ENCODE peak calls at places on chromosomes 2 and 18, in seven cellular contexts. One of them, this sample, is unnamed.

GRCh38 chr2:1804251-1804855 is 60.0 kb upstream of the PXDN start:
- DNase-seq in GM12864: no peak
- DNase-seq in fibroblast of the aortic adventitia: peak
- DNase-seq in RWPE1: no peak
- DNase-seq in astrocyte of the spinal cord: no peak
- DNase-seq in heart right ventricle: no peak
- DNase-seq in GM23338: no peak
- DNase-seq in this sample: no peak

GRCh38 chr2:180291060-180291459 is 284.0 kb upstream of the CWC22 start:
- DNase-seq in RWPE1: peak
- DNase-seq in GM12864: no peak
- DNase-seq in astrocyte of the spinal cord: peak
- DNase-seq in GM23338: no peak
- DNase-seq in fibroblast of the aortic adventitia: peak
- DNase-seq in heart right ventricle: no peak
- DNase-seq in this sample: no peak

GRCh38 chr2:45043171-45043570 is 33.9 kb upstream of the SIX2 start:
- DNase-seq in GM23338: no peak
- DNase-seq in fibroblast of the aortic adventitia: no peak
- DNase-seq in RWPE1: no peak
- DNase-seq in GM12864: no peak
- DNase-seq in heart right ventricle: no peak
- DNase-seq in astrocyte of the spinal cord: no peak
- DNase-seq in this sample: no peak

GRCh38 chr2:74149570-74150319 is 2.0 kb upstream of the BOLA3 start:
- DNase-seq in fibroblast of the aortic adventitia: no peak
- DNase-seq in GM23338: peak
- DNase-seq in RWPE1: no peak
- DNase-seq in heart right ventricle: no peak
- DNase-seq in astrocyte of the spinal cord: no peak
- DNase-seq in GM12864: no peak
- DNase-seq in this sample: no peak

GRCh38 chr2:26299488-26300092 is 46.4 kb upstream of the SELENOI start:
- DNase-seq in fibroblast of the aortic adventitia: peak
- DNase-seq in GM23338: peak
- DNase-seq in GM12864: no peak
- DNase-seq in astrocyte of the spinal cord: peak
- DNase-seq in heart right ventricle: no peak
- DNase-seq in RWPE1: peak
- DNase-seq in this sample: no peak

GRCh38 chr2:227374158-227374557 is 4.9 kb downstream of the TM4SF20 start:
- DNase-seq in fibroblast of the aortic adventitia: peak
- DNase-seq in GM23338: no peak
- DNase-seq in GM12864: no peak
- DNase-seq in RWPE1: no peak
- DNase-seq in astrocyte of the spinal cord: peak
- DNase-seq in heart right ventricle: no peak
- DNase-seq in this sample: no peak

GRCh38 chr2:232926448-232927040 is 56.5 kb downstream of the SNORC start:
- DNase-seq in GM23338: peak
- DNase-seq in GM12864: no peak
- DNase-seq in fibroblast of the aortic adventitia: peak
- DNase-seq in astrocyte of the spinal cord: no peak
- DNase-seq in heart right ventricle: no peak
- DNase-seq in RWPE1: no peak
- DNase-seq in this sample: no peak

GRCh38 chr2:137951606-137952005 is 12.7 kb upstream of the HNMT start:
- DNase-seq in GM23338: no peak
- DNase-seq in heart right ventricle: no peak
- DNase-seq in fibroblast of the aortic adventitia: peak
- DNase-seq in GM12864: no peak
- DNase-seq in astrocyte of the spinal cord: peak
- DNase-seq in RWPE1: no peak
- DNase-seq in this sample: no peak

GRCh38 chr2:85132834-85133637 is at the start of gene TCF7L1:
- DNase-seq in astrocyte of the spinal cord: peak
- DNase-seq in GM23338: peak
- DNase-seq in RWPE1: peak
- DNase-seq in fibroblast of the aortic adventitia: peak
- DNase-seq in GM12864: no peak
- DNase-seq in heart right ventricle: peak
- DNase-seq in this sample: peak

GRCh38 chr2:176745543-176746331 is 466.9 kb upstream of the HNRNPA3 start:
- DNase-seq in astrocyte of the spinal cord: no peak
- DNase-seq in RWPE1: no peak
- DNase-seq in fibroblast of the aortic adventitia: no peak
- DNase-seq in GM23338: peak
- DNase-seq in heart right ventricle: no peak
- DNase-seq in GM12864: no peak
- DNase-seq in this sample: no peak

GRCh38 chr18:79601234-79601633 is 78.4 kb upstream of the CTDP1 start:
- DNase-seq in astrocyte of the spinal cord: no peak
- DNase-seq in GM23338: no peak
- DNase-seq in GM12864: no peak
- DNase-seq in fibroblast of the aortic adventitia: no peak
- DNase-seq in RWPE1: no peak
- DNase-seq in heart right ventricle: no peak
- DNase-seq in this sample: no peak

GRCh38 chr2:200042944-200043343 is 87.6 kb downstream of the MAIP1 start:
- DNase-seq in GM23338: no peak
- DNase-seq in RWPE1: no peak
- DNase-seq in astrocyte of the spinal cord: peak
- DNase-seq in fibroblast of the aortic adventitia: peak
- DNase-seq in GM12864: no peak
- DNase-seq in heart right ventricle: no peak
- DNase-seq in this sample: no peak

GRCh38 chr18:36304723-36305122 is 7.2 kb downstream of the FHOD3 start:
- DNase-seq in GM23338: no peak
- DNase-seq in RWPE1: no peak
- DNase-seq in astrocyte of the spinal cord: no peak
- DNase-seq in fibroblast of the aortic adventitia: no peak
- DNase-seq in GM12864: no peak
- DNase-seq in heart right ventricle: no peak
- DNase-seq in this sample: no peak

GRCh38 chr2:177026956-177027355 is 185.6 kb upstream of the HNRNPA3 start:
- DNase-seq in GM12864: no peak
- DNase-seq in GM23338: no peak
- DNase-seq in astrocyte of the spinal cord: no peak
- DNase-seq in RWPE1: no peak
- DNase-seq in heart right ventricle: no peak
- DNase-seq in fibroblast of the aortic adventitia: no peak
- DNase-seq in this sample: no peak

GRCh38 chr2:120550274-120550673 is 185.4 kb upstream of the GLI2 start:
- DNase-seq in fibroblast of the aortic adventitia: no peak
- DNase-seq in heart right ventricle: no peak
- DNase-seq in RWPE1: no peak
- DNase-seq in GM23338: no peak
- DNase-seq in GM12864: no peak
- DNase-seq in astrocyte of the spinal cord: no peak
- DNase-seq in this sample: no peak

GRCh38 chr2:120551540-120551939 is 184.1 kb upstream of the GLI2 start:
- DNase-seq in GM23338: no peak
- DNase-seq in astrocyte of the spinal cord: no peak
- DNase-seq in GM12864: no peak
- DNase-seq in fibroblast of the aortic adventitia: no peak
- DNase-seq in heart right ventricle: no peak
- DNase-seq in RWPE1: no peak
- DNase-seq in this sample: peak

GRCh38 chr2:120549841-120550240 is 185.8 kb upstream of the GLI2 start:
- DNase-seq in astrocyte of the spinal cord: no peak
- DNase-seq in RWPE1: no peak
- DNase-seq in GM12864: no peak
- DNase-seq in fibroblast of the aortic adventitia: no peak
- DNase-seq in GM23338: no peak
- DNase-seq in heart right ventricle: no peak
- DNase-seq in this sample: no peak

GRCh38 chr2:120552079-120552478 is 183.6 kb upstream of the GLI2 start:
- DNase-seq in RWPE1: no peak
- DNase-seq in fibroblast of the aortic adventitia: no peak
- DNase-seq in heart right ventricle: no peak
- DNase-seq in GM12864: no peak
- DNase-seq in astrocyte of the spinal cord: no peak
- DNase-seq in GM23338: no peak
- DNase-seq in this sample: no peak

DNA sequence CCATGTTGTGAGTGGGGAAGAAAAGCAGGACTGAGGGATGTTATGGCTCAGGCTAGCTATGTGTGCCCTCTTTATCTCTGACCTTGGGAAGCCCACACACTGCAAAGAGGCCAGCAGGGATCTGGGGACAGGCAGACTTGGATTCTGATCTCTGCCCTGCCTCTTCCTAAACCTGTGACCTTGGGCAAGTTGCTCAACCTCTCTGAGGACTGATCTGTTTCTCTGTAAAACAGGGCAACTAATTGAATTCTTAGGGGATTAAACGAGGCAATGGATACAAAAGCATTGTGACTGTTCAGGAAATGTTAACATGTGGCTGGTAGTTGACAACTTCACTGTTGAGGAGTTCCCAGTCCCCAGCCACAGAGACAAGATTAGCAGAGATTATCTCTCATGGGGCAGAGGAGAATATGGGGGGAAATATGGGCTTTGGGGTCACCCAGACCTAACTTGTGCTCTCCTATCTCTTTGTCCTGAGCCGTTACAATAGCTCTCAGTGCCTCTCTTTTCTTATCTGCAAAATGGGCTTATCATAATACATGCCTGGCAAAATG is 184.7 kb upstream of the GLI2 start:
- DNase-seq in GM12864: no peak
- DNase-seq in fibroblast of the aortic adventitia: no peak
- DNase-seq in heart right ventricle: no peak
- DNase-seq in GM23338: no peak
- DNase-seq in astrocyte of the spinal cord: no peak
- DNase-seq in RWPE1: no peak
- DNase-seq in this sample: no peak
- TF ChIP-seq CTCF in GM12864: no peak
- TF ChIP-seq CTCF in fibroblast of the aortic adventitia: no peak
- TF ChIP-seq CTCF in heart right ventricle: no peak
- TF ChIP-seq CTCF in GM23338: no peak
- TF ChIP-seq CTCF in astrocyte of the spinal cord: no peak
- TF ChIP-seq CTCF in RWPE1: no peak
- TF ChIP-seq CTCF in this sample: no peak

DNA sequence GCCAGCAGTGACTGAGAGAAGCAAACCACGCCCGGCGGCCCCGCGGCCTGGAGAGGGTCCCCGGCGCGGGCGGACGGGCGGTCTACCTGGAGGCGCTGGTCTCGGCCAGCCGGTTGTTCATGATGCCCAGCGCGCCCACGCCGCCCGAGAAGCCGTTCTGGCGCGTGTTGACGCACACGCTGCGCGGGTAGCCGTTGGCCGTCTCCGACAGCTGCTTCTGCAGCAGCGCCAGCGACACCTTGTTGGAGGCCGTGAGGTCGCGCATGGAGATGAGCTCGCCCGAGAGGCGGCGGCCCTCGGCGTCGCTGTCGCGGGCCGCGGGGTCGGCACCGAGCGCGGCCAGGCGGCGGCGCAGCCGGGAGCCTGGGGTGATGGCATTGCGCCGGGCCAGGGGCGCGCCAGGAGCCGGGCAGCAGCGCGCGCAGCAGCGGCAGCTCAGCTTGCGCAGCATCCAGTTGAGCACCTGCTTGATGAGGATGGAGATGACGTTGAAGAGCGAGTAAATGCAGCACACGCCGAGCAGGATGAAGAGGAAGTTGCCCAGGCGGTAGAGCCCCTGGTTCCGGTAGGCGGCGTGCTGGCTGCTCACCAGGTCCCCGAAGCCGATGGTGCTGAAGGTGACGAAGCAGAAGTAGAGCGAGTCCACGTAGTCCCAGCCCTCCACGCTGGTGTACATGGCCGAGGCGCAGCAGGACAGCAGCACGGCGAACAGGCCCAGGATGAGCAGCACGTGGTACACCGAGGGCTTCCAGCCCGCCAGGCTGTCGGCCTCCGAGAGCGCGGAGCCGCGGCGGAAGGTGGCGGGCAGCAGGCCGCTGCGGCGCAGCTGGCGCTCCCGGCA is 118.1 kb downstream of the MSH2 start:
- DNase-seq in RWPE1: peak
- DNase-seq in heart right ventricle: peak
- DNase-seq in fibroblast of the aortic adventitia: peak
- DNase-seq in GM12864: peak
- DNase-seq in GM23338: peak
- DNase-seq in astrocyte of the spinal cord: peak
- DNase-seq in this sample: peak
- TF ChIP-seq CTCF in RWPE1: peak
- TF ChIP-seq CTCF in heart right ventricle: no peak
- TF ChIP-seq CTCF in fibroblast of the aortic adventitia: peak
- TF ChIP-seq CTCF in GM12864: peak
- TF ChIP-seq CTCF in GM23338: no peak
- TF ChIP-seq CTCF in astrocyte of the spinal cord: peak
- TF ChIP-seq CTCF in this sample: peak

GRCh38 chr2:86229221-86229620 is 30.0 kb downstream of the MRPL35 start:
- DNase-seq in GM12864: no peak
- DNase-seq in fibroblast of the aortic adventitia: no peak
- DNase-seq in RWPE1: no peak
- DNase-seq in astrocyte of the spinal cord: no peak
- DNase-seq in GM23338: no peak
- DNase-seq in heart right ventricle: no peak
- DNase-seq in this sample: no peak
- TF ChIP-seq CTCF in GM12864: no peak
- TF ChIP-seq CTCF in fibroblast of the aortic adventitia: no peak
- TF ChIP-seq CTCF in RWPE1: no peak
- TF ChIP-seq CTCF in astrocyte of the spinal cord: no peak
- TF ChIP-seq CTCF in GM23338: no peak
- TF ChIP-seq CTCF in heart right ventricle: no peak
- TF ChIP-seq CTCF in this sample: no peak

GRCh38 chr18:49175476-49175875 is 224.7 kb upstream of the SMAD7 start:
- DNase-seq in fibroblast of the aortic adventitia: no peak
- DNase-seq in astrocyte of the spinal cord: no peak
- DNase-seq in RWPE1: no peak
- DNase-seq in GM12864: no peak
- DNase-seq in GM23338: no peak
- DNase-seq in heart right ventricle: no peak
- DNase-seq in this sample: no peak

GRCh38 chr18:49179222-49179621 is 228.5 kb upstream of the SMAD7 start:
- DNase-seq in RWPE1: no peak
- DNase-seq in GM12864: no peak
- DNase-seq in GM23338: no peak
- DNase-seq in heart right ventricle: no peak
- DNase-seq in fibroblast of the aortic adventitia: no peak
- DNase-seq in astrocyte of the spinal cord: no peak
- DNase-seq in this sample: no peak

GRCh38 chr18:49177812-49178211 is 227.0 kb upstream of the SMAD7 start:
- DNase-seq in RWPE1: no peak
- DNase-seq in heart right ventricle: no peak
- DNase-seq in GM23338: no peak
- DNase-seq in GM12864: no peak
- DNase-seq in astrocyte of the spinal cord: peak
- DNase-seq in fibroblast of the aortic adventitia: peak
- DNase-seq in this sample: no peak

GRCh38 chr18:49177071-49177470 is 226.3 kb upstream of the SMAD7 start:
- DNase-seq in heart right ventricle: no peak
- DNase-seq in astrocyte of the spinal cord: no peak
- DNase-seq in RWPE1: no peak
- DNase-seq in fibroblast of the aortic adventitia: no peak
- DNase-seq in GM12864: no peak
- DNase-seq in GM23338: no peak
- DNase-seq in this sample: no peak

DNA sequence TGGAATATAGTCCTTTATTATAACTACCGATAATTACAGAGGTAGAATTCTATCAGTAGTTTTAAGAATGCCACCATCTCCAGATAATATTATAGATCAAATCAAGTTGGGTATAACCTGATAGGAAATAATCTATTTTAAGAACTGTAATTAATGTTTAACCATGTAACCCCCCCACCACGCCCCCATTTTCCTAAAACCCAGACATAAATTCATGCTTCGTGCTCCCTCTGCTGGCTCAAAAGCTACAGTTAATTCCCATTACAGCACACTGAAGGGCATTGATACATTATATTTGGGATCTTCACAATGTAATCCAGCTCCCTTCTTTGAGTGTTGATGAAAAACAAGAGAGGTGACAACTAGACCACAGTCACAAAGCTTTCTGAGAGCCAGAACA is 228.0 kb upstream of the SMAD7 start:
- DNase-seq in GM23338: peak
- DNase-seq in fibroblast of the aortic adventitia: peak
- DNase-seq in heart right ventricle: no peak
- DNase-seq in GM12864: no peak
- DNase-seq in astrocyte of the spinal cord: peak
- DNase-seq in RWPE1: no peak
- DNase-seq in this sample: no peak
- TF ChIP-seq CTCF in GM23338: peak
- TF ChIP-seq CTCF in fibroblast of the aortic adventitia: peak
- TF ChIP-seq CTCF in heart right ventricle: peak
- TF ChIP-seq CTCF in GM12864: peak
- TF ChIP-seq CTCF in astrocyte of the spinal cord: peak
- TF ChIP-seq CTCF in RWPE1: peak
- TF ChIP-seq CTCF in this sample: peak

This sample was measured in GM10248.